ENCODE peak calls at places on chromosomes 7 and 10, in five cellular contexts. Y, A, E, G and W are unnamed samples.
A peak's percentile ranks its signal among the peaks of the same experiment; 100 is the strongest.

GRCh38 chr7:17408245-17408903 is 109.9 kb downstream of the AHR start:
- DNase-seq in Y (no peak), A (peak; percentile 52), E (no peak), G (no peak), W (peak; percentile 28)

GRCh38 chr7:2157473-2158279 is 75.1 kb downstream of the MAD1L1 start:
- DNase-seq in Y (peak; percentile 61), A (peak; percentile 69), E (no peak), G (no peak), W (no peak)

GRCh38 chr7:137961200-137962177 is 40.4 kb downstream of the CREB3L2 start:
- DNase-seq in Y (no peak), A (no peak), E (no peak), G (no peak), W (no peak)

GRCh38 chr10:34821587-34822585 is 6.8 kb upstream of the PARD3 start:
- DNase-seq in Y (peak; percentile 30), A (no peak), E (no peak), G (no peak), W (no peak)

GRCh38 chr7:132226626-132227290 is 349.5 kb downstream of the PLXNA4 start:
- DNase-seq in Y (no peak), A (no peak), E (no peak), G (no peak), W (no peak)

GRCh38 chr10:124174071-124174566 is 80.7 kb upstream of the CHST15 start:
- DNase-seq in Y (no peak), A (no peak), E (no peak), G (no peak), W (no peak)

GRCh38 chr7:44673771-44674170 is 67.3 kb downstream of the OGDH start:
- DNase-seq in Y (no peak), A (no peak), E (no peak), G (no peak), W (no peak)

GRCh38 chr7:38563736-38564135 is 67.4 kb downstream of the AMPH start:
- DNase-seq in Y (no peak), A (no peak), E (no peak), G (no peak), W (no peak)

GRCh38 chr7:151518781-151519044 is 982 bp downstream of the RHEB start:
- DNase-seq in Y (peak; percentile 29), A (no peak), E (no peak), G (peak; percentile 42), W (no peak)

GRCh38 chr10:80253266-80253962 is 36.0 kb downstream of the MAT1A start:
- DNase-seq in Y (no peak), A (no peak), E (no peak), G (no peak), W (no peak)

GRCh38 chr7:83337050-83337449 is 174.4 kb upstream of the PCLO start:
- DNase-seq in Y (no peak), A (no peak), E (no peak), G (no peak), W (no peak)

GRCh38 chr7:16531682-16532081 is 5.1 kb downstream of the LRRC72 start:
- DNase-seq in Y (no peak), A (no peak), E (no peak), G (no peak), W (no peak)

GRCh38 chr10:132364594-132364970 is 32.4 kb upstream of the PWWP2B start:
- DNase-seq in Y (no peak), A (peak; percentile 53), E (no peak), G (no peak), W (peak; percentile 72)

GRCh38 chr10:17062493-17063487 is 66.8 kb downstream of the CUBN start:
- DNase-seq in Y (peak; percentile 75), A (no peak), E (no peak), G (peak; percentile 89), W (peak; percentile 64)

GRCh38 chr10:5466451-5466996 is 32.8 kb downstream of the CALML5 start:
- DNase-seq in Y (no peak), A (peak; percentile 80), E (no peak), G (peak; percentile 98), W (no peak)

GRCh38 chr7:96331775-96332174 is 9.9 kb upstream of the SLC25A13 start:
- DNase-seq in Y (no peak), A (no peak), E (no peak), G (no peak), W (no peak)

GRCh38 chr7:1810961-1811849 is 141.1 kb downstream of the ELFN1 start:
- DNase-seq in Y (no peak), A (no peak), E (no peak), G (no peak), W (no peak)

GRCh38 chr10:114603943-114604342 is 54.1 kb downstream of the ABLIM1 start:
- DNase-seq in Y (no peak), A (no peak), E (no peak), G (no peak), W (peak; percentile 67)

GRCh38 chr7:134254311-134254710 is 62.4 kb downstream of the SLC35B4 start:
- DNase-seq in Y (peak; percentile 9), A (no peak), E (no peak), G (peak; percentile 27), W (no peak)

GRCh38 chr7:117350027-117350426 is 27.2 kb upstream of the WNT2 start:
- DNase-seq in Y (no peak), A (no peak), E (no peak), G (peak; percentile 1), W (no peak)

GRCh38 chr7:2062648-2063047 is 170.1 kb downstream of the MAD1L1 start:
- DNase-seq in Y (no peak), A (no peak), E (no peak), G (no peak), W (no peak)

GRCh38 chr7:40763319-40764287 is 628.8 kb downstream of the SUGCT start:
- DNase-seq in Y (peak; percentile 11), A (no peak), E (no peak), G (peak; percentile 27), W (no peak)

GRCh38 chr10:75408911-75409885 is 7.6 kb upstream of the ZNF503 start:
- DNase-seq in Y (no peak), A (peak; percentile 87), E (no peak), G (peak; percentile 63), W (peak; percentile 94)

GRCh38 chr10:97320480-97321031 is 1.5 kb downstream of the FRAT1 start:
- DNase-seq in Y (no peak), A (peak; percentile 60), E (peak; percentile 18), G (no peak), W (peak; percentile 62)

GRCh38 chr10:7756360-7756992 is 31.3 kb downstream of the KIN start:
- DNase-seq in Y (peak; percentile 37), A (no peak), E (no peak), G (peak; percentile 43), W (no peak)

GRCh38 chr7:155901176-155901575 is 88.9 kb upstream of the SHH start:
- DNase-seq in Y (no peak), A (no peak), E (no peak), G (no peak), W (no peak)

GRCh38 chr10:113550365-113550764 is 2.5 kb upstream of the HABP2 start:
- DNase-seq in Y (peak; percentile 92), A (no peak), E (no peak), G (no peak), W (no peak)

GRCh38 chr10:72083234-72084093 is 4.9 kb downstream of the SPOCK2 start:
- DNase-seq in Y (no peak), A (no peak), E (peak; percentile 60), G (no peak), W (peak; percentile 4)

GRCh38 chr7:95198891-95199290 is 125.4 kb downstream of the PON1 start:
- DNase-seq in Y (no peak), A (no peak), E (no peak), G (no peak), W (no peak)

GRCh38 chr10:75632750-75633462 is 201.5 kb downstream of the LRMDA start:
- DNase-seq in Y (no peak), A (no peak), E (no peak), G (no peak), W (peak; percentile 69)

GRCh38 chr10:958106-958505 is 26.6 kb upstream of the LARP4B start:
- DNase-seq in Y (no peak), A (no peak), E (no peak), G (no peak), W (no peak)

GRCh38 chr10:953836-954235 is 22.3 kb upstream of the LARP4B start:
- DNase-seq in Y (no peak), A (no peak), E (no peak), G (no peak), W (no peak)

GRCh38 chr10:954396-954795 is 22.9 kb upstream of the LARP4B start:
- DNase-seq in Y (no peak), A (no peak), E (no peak), G (no peak), W (no peak)

GRCh38 chr10:958856-959255 is 27.4 kb upstream of the LARP4B start:
- DNase-seq in Y (no peak), A (no peak), E (no peak), G (no peak), W (no peak)

DNA sequence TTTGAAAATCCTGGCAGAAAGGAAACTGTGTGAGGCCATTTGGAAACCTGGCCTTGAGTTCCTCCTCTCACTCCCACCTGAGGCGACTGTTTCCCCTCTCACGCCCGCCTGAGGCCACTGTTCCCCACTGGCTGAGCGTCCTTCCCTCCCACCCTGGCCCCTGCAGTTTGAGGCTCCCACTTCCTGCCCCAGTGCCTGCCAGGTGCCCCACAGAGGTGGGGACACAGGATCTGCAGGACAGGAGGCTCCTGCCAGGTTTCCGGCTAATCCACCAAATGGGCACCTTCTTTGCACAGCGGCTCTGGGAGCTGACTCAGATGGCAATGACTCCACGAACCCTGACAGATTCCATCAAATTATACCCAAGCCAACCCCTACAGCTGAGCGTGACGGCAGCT is 24.3 kb upstream of the LARP4B start:
- DNase-seq in Y (no peak), A (no peak), E (no peak), G (no peak), W (no peak)
- H3K27ac ChIP-seq in Y (no peak overlapping the region), A (peak overlapping the region; percentile 72), E (no peak overlapping the region), G (no peak overlapping the region), W (no peak overlapping the region)

GRCh38 chr10:70131560-70131937 is 1.1 kb downstream of the AIFM2 start:
- DNase-seq in Y (no peak), A (no peak), E (no peak), G (no peak), W (no peak)
- H3K4me3 ChIP-seq in Y (no peak overlapping the region), A (peak overlapping the region; percentile 77), E (peak overlapping the region; percentile 77), G (no peak overlapping the region), W (peak overlapping the region; percentile 74)

DNA sequence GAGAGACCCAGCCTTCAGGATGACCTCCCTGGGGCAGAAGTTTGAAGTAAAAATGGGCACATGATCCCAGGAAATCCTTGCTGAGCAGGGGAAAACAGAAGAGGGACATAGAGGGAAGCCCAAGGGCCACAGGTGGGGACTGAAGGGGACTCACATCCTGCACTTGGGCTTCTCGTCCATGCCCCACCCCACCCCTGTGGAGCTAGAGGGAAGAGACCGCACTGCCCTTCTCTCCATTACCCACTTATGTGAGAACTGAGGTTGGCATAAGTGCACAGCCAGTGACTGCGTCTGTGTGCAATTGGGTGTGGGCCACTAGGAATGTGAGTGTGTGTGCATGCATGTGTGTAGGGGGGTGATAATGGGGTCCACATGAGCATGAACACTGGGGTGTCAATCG is 43.4 kb upstream of the SLF2 start:
- DNase-seq in Y (no peak), A (no peak), E (no peak), G (no peak), W (no peak)
- H3K27me3 ChIP-seq in Y (peaks cover under 1% of the 10 kb centered on the region), A (peaks cover 42% of the 10 kb centered on the region), E (peaks cover 5% of the 10 kb centered on the region), G (peaks cover 8% of the 10 kb centered on the region), W (no peaks in the 10 kb centered on the region)

DNA sequence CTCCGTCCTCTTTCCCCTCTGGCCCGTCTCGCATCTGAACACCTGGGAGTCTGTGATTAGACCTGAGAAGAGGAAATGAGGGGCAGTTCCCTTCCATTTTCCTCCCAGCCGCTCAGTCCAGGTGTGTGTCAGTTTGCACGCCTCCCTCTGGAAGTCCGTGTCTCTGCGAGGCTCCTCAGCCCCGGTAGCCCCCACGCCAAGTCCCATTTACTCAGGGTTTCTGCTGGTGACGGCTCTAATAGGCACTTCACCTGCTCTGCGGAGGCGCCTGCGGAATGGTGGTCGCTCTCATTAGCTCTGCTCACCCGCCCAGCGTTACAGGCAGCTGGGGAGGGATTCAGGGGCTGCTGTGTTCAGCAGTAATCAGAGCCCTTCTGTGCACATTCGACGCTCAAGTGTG is 179.9 kb downstream of the MGMT start:
- DNase-seq in Y (no peak), A (no peak), E (no peak), G (no peak), W (no peak)
- H3K27ac ChIP-seq in Y (no peak overlapping the region), A (no peak overlapping the region), E (no peak overlapping the region), G (no peak overlapping the region), W (no peak overlapping the region)